ENCODE peak calls at places on chromosome 2, in five cellular contexts. D, R, J, Z and B are unnamed samples. For H3K4me1, the result is how much of the 10 kb centered on the place peaks cover.

GRCh38 chr2:240369725-240370585 is 65.5 kb upstream of the GPC1 start:
- DNase-seq in D (peak), R (peak), J (no peak), Z (peak), B (peak)

GRCh38 chr2:127664065-127664894 is 11.1 kb downstream of the LIMS2 start:
- DNase-seq in D (peak), R (no peak), J (no peak), Z (no peak), B (peak)

GRCh38 chr2:190334479-190335224 is 8.7 kb upstream of the INPP1 start:
- DNase-seq in D (no peak), R (peak), J (no peak), Z (no peak), B (no peak)

GRCh38 chr2:204064119-204064518 is 127.6 kb downstream of the ICOS start:
- DNase-seq in D (no peak), R (no peak), J (no peak), Z (no peak), B (no peak)

GRCh38 chr2:206693399-206694137 is 24.6 kb downstream of the DYTN start:
- DNase-seq in D (no peak), R (peak), J (peak), Z (peak), B (no peak)

GRCh38 chr2:75174519-75174918 is 24.8 kb downstream of the TACR1 start:
- DNase-seq in D (no peak), R (no peak), J (no peak), Z (no peak), B (no peak)

GRCh38 chr2:70073493-70073892 is 13.8 kb upstream of the PCBP1 start:
- DNase-seq in D (no peak), R (no peak), J (no peak), Z (no peak), B (no peak)

GRCh38 chr2:161952722-161953322 is 121.2 kb downstream of the DPP4 start:
- DNase-seq in D (no peak), R (no peak), J (no peak), Z (no peak), B (no peak)

GRCh38 chr2:120650022-120650644 is 85.5 kb upstream of the GLI2 start:
- DNase-seq in D (no peak), R (no peak), J (no peak), Z (no peak), B (no peak)

GRCh38 chr2:17373736-17374135 is 144.5 kb downstream of the RAD51AP2 start:
- DNase-seq in D (no peak), R (no peak), J (no peak), Z (peak), B (no peak)

GRCh38 chr2:151973901-151974199 is 125.0 kb downstream of the CACNB4 start:
- DNase-seq in D (no peak), R (no peak), J (peak), Z (peak), B (no peak)

GRCh38 chr2:212815453-212815852 is 276.9 kb upstream of the ERBB4 start:
- DNase-seq in D (no peak), R (no peak), J (no peak), Z (peak), B (no peak)

GRCh38 chr2:240601831-240602160 is 15.3 kb downstream of the CAPN10 start:
- DNase-seq in D (peak), R (no peak), J (no peak), Z (no peak), B (peak)

GRCh38 chr2:146412625-146413024 is 1432.2 kb upstream of the ACVR2A start:
- DNase-seq in D (no peak), R (no peak), J (no peak), Z (no peak), B (no peak)

GRCh38 chr2:28635251-28635650 is 116.4 kb upstream of the PPP1CB start:
- DNase-seq in D (no peak), R (peak), J (no peak), Z (peak), B (peak)
- H3K27ac ChIP-seq in D (peak), R (peak), J (no peak), Z (no peak), B (peak)

GRCh38 chr2:181892795-181893435 is 1.4 kb downstream of the ITPRID2 start:
- DNase-seq in D (no peak), R (no peak), J (no peak), Z (peak), B (no peak)
- H3K4me3 ChIP-seq in D (peak), R (peak), J (peak), Z (peak), B (peak)

DNA sequence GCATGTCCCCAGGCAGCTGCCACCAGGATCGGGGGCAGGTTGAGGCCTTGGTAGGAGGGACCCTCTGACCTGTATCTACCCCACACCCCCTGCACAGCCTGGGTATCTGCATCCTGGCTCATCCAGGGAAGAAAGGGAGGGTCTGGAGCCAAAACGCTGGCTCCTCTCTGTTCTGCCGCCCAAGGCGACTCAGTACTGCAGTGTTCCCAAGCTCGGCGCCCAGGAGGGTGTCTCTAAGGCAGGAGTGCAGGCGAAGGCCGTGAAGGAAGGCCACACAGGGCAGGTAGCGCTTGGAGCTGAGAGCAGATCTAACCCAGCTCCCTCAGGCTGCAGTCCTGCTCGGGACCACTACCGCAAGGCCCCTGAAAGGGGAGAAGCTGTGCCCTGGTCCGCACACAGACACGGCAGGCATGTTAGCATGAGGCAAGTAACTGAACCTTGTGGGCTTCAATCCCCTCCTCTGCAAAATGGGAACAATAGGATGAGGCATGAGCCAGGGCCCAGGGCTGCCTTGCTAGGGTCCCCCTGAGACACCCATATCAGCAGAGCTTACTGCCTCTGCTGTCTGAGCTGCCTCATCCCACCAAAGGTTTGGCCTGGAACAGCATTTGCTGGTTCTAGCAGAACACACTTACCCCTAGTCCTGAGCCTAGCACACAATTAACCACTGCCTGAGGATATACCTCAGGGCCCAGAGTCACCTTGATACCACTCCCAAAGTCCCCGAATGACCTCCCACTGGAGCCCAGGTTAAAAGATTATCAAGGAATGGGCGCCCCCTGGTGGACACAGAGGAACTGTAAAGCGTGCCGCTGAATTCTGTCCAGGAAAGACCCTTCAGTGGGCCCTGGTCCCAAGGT is 6.5 kb downstream of the PTMA start:
- DNase-seq in D (peak), R (peak), J (peak), Z (no peak), B (peak)
- H3K4me1 ChIP-seq in D (under half), R (under half), J (under half), Z (half or more), B (under half)

GRCh38 chr2:237601453-237602116 is 11.1 kb upstream of the RAB17 start:
- DNase-seq in D (no peak), R (no peak), J (no peak), Z (no peak), B (no peak)
- H3K27ac ChIP-seq in D (no peak), R (no peak), J (no peak), Z (no peak), B (no peak)

GRCh38 chr2:33518929-33519328 is 42.5 kb downstream of the RASGRP3 start:
- DNase-seq in D (no peak), R (no peak), J (no peak), Z (peak), B (no peak)
- H3K4me3 ChIP-seq in D (no peak), R (no peak), J (no peak), Z (no peak), B (no peak)